ENCODE peak calls at places on chromosomes 1 and 21, in nine cellular contexts. One of them, this sample, is unnamed.

GRCh38 chr1:44950434-44950833 is 36.0 kb downstream of the EIF2B3 start:
- DNase-seq in HEK293T: no peak
- DNase-seq in effector memory CD4-positive, alpha-beta T cell: no peak
- DNase-seq in vagina: no peak
- DNase-seq in kidney glomerular epithelial cell: no peak
- DNase-seq in CD8-positive, alpha-beta T cell: no peak
- DNase-seq in choroid plexus epithelial cell: no peak
- DNase-seq in PC-9: no peak
- DNase-seq in GM13976: no peak
- DNase-seq in this sample: no peak

GRCh38 chr21:15034126-15034848 is 30.5 kb downstream of the NRIP1 start:
- DNase-seq in HEK293T: no peak
- DNase-seq in effector memory CD4-positive, alpha-beta T cell: no peak
- DNase-seq in vagina: no peak
- DNase-seq in kidney glomerular epithelial cell: no peak
- DNase-seq in CD8-positive, alpha-beta T cell: no peak
- DNase-seq in choroid plexus epithelial cell: peak
- DNase-seq in PC-9: no peak
- DNase-seq in GM13976: no peak
- DNase-seq in this sample: no peak

GRCh38 chr1:221274373-221274772 is 395.1 kb downstream of the HLX start:
- DNase-seq in HEK293T: no peak
- DNase-seq in effector memory CD4-positive, alpha-beta T cell: no peak
- DNase-seq in vagina: no peak
- DNase-seq in kidney glomerular epithelial cell: no peak
- DNase-seq in CD8-positive, alpha-beta T cell: no peak
- DNase-seq in choroid plexus epithelial cell: no peak
- DNase-seq in PC-9: no peak
- DNase-seq in GM13976: no peak
- DNase-seq in this sample: no peak

GRCh38 chr21:39029086-39029772 is 154.0 kb downstream of the PSMG1 start:
- DNase-seq in HEK293T: no peak
- DNase-seq in effector memory CD4-positive, alpha-beta T cell: no peak
- DNase-seq in vagina: no peak
- DNase-seq in kidney glomerular epithelial cell: no peak
- DNase-seq in CD8-positive, alpha-beta T cell: no peak
- DNase-seq in choroid plexus epithelial cell: peak
- DNase-seq in PC-9: no peak
- DNase-seq in GM13976: no peak
- DNase-seq in this sample: no peak

GRCh38 chr1:116491985-116492811 is 78.6 kb downstream of the CD58 start:
- DNase-seq in HEK293T: no peak
- DNase-seq in effector memory CD4-positive, alpha-beta T cell: no peak
- DNase-seq in vagina: no peak
- DNase-seq in kidney glomerular epithelial cell: no peak
- DNase-seq in CD8-positive, alpha-beta T cell: no peak
- DNase-seq in choroid plexus epithelial cell: no peak
- DNase-seq in PC-9: no peak
- DNase-seq in GM13976: no peak
- DNase-seq in this sample: no peak

GRCh38 chr1:228902781-228903572 is 167.7 kb downstream of the RHOU start:
- DNase-seq in HEK293T: no peak
- DNase-seq in effector memory CD4-positive, alpha-beta T cell: no peak
- DNase-seq in vagina: peak
- DNase-seq in kidney glomerular epithelial cell: peak
- DNase-seq in CD8-positive, alpha-beta T cell: no peak
- DNase-seq in choroid plexus epithelial cell: peak
- DNase-seq in PC-9: peak
- DNase-seq in GM13976: no peak
- DNase-seq in this sample: no peak

GRCh38 chr21:45549670-45550463 is 7.6 kb upstream of the SLC19A1 start:
- DNase-seq in HEK293T: no peak
- DNase-seq in effector memory CD4-positive, alpha-beta T cell: no peak
- DNase-seq in vagina: no peak
- DNase-seq in kidney glomerular epithelial cell: no peak
- DNase-seq in CD8-positive, alpha-beta T cell: no peak
- DNase-seq in choroid plexus epithelial cell: no peak
- DNase-seq in PC-9: no peak
- DNase-seq in GM13976: peak
- DNase-seq in this sample: peak

GRCh38 chr1:37691497-37692077 is 729 bp upstream of the CDCA8 start:
- DNase-seq in HEK293T: peak
- DNase-seq in effector memory CD4-positive, alpha-beta T cell: no peak
- DNase-seq in vagina: no peak
- DNase-seq in kidney glomerular epithelial cell: no peak
- DNase-seq in CD8-positive, alpha-beta T cell: no peak
- DNase-seq in choroid plexus epithelial cell: peak
- DNase-seq in PC-9: peak
- DNase-seq in GM13976: peak
- DNase-seq in this sample: no peak

GRCh38 chr1:162131405-162132321 is 62.2 kb downstream of the NOS1AP start:
- DNase-seq in HEK293T: no peak
- DNase-seq in effector memory CD4-positive, alpha-beta T cell: no peak
- DNase-seq in vagina: no peak
- DNase-seq in kidney glomerular epithelial cell: no peak
- DNase-seq in CD8-positive, alpha-beta T cell: no peak
- DNase-seq in choroid plexus epithelial cell: no peak
- DNase-seq in PC-9: no peak
- DNase-seq in GM13976: no peak
- DNase-seq in this sample: no peak

GRCh38 chr1:79193211-79194079 is 186.9 kb upstream of the ADGRL4 start:
- DNase-seq in HEK293T: no peak
- DNase-seq in effector memory CD4-positive, alpha-beta T cell: no peak
- DNase-seq in vagina: no peak
- DNase-seq in kidney glomerular epithelial cell: peak
- DNase-seq in CD8-positive, alpha-beta T cell: no peak
- DNase-seq in choroid plexus epithelial cell: peak
- DNase-seq in PC-9: peak
- DNase-seq in GM13976: peak
- DNase-seq in this sample: peak

GRCh38 chr1:171583581-171584194 is 38.4 kb upstream of the MYOCOS start:
- DNase-seq in HEK293T: no peak
- DNase-seq in effector memory CD4-positive, alpha-beta T cell: no peak
- DNase-seq in vagina: no peak
- DNase-seq in kidney glomerular epithelial cell: no peak
- DNase-seq in CD8-positive, alpha-beta T cell: no peak
- DNase-seq in choroid plexus epithelial cell: peak
- DNase-seq in PC-9: no peak
- DNase-seq in GM13976: no peak
- DNase-seq in this sample: no peak

GRCh38 chr1:29806646-29807319 is 570.5 kb downstream of the PTPRU start:
- DNase-seq in HEK293T: peak
- DNase-seq in effector memory CD4-positive, alpha-beta T cell: no peak
- DNase-seq in vagina: peak
- DNase-seq in kidney glomerular epithelial cell: no peak
- DNase-seq in CD8-positive, alpha-beta T cell: no peak
- DNase-seq in choroid plexus epithelial cell: no peak
- DNase-seq in PC-9: no peak
- DNase-seq in GM13976: no peak
- DNase-seq in this sample: no peak

GRCh38 chr1:246647513-246647912 is 76.7 kb upstream of the SCCPDH start:
- DNase-seq in HEK293T: no peak
- DNase-seq in effector memory CD4-positive, alpha-beta T cell: no peak
- DNase-seq in vagina: no peak
- DNase-seq in kidney glomerular epithelial cell: no peak
- DNase-seq in CD8-positive, alpha-beta T cell: no peak
- DNase-seq in choroid plexus epithelial cell: peak
- DNase-seq in PC-9: no peak
- DNase-seq in GM13976: no peak
- DNase-seq in this sample: no peak

GRCh38 chr21:25298512-25299491 is 308.5 kb downstream of the MRPL39 start:
- DNase-seq in HEK293T: no peak
- DNase-seq in effector memory CD4-positive, alpha-beta T cell: no peak
- DNase-seq in vagina: no peak
- DNase-seq in kidney glomerular epithelial cell: no peak
- DNase-seq in CD8-positive, alpha-beta T cell: no peak
- DNase-seq in choroid plexus epithelial cell: peak
- DNase-seq in PC-9: no peak
- DNase-seq in GM13976: no peak
- DNase-seq in this sample: peak

GRCh38 chr21:36297555-36297937 is 22.5 kb upstream of the MORC3 start:
- DNase-seq in HEK293T: no peak
- DNase-seq in effector memory CD4-positive, alpha-beta T cell: no peak
- DNase-seq in vagina: no peak
- DNase-seq in kidney glomerular epithelial cell: no peak
- DNase-seq in CD8-positive, alpha-beta T cell: no peak
- DNase-seq in choroid plexus epithelial cell: no peak
- DNase-seq in PC-9: no peak
- DNase-seq in GM13976: no peak
- DNase-seq in this sample: peak

GRCh38 chr1:234933475-234933874 is 195.2 kb downstream of the TOMM20 start:
- DNase-seq in HEK293T: no peak
- DNase-seq in effector memory CD4-positive, alpha-beta T cell: no peak
- DNase-seq in vagina: no peak
- DNase-seq in kidney glomerular epithelial cell: no peak
- DNase-seq in CD8-positive, alpha-beta T cell: no peak
- DNase-seq in choroid plexus epithelial cell: peak
- DNase-seq in PC-9: peak
- DNase-seq in GM13976: peak
- DNase-seq in this sample: peak

GRCh38 chr1:206631085-206631509 is 4.2 kb upstream of the DYRK3 start:
- DNase-seq in HEK293T: peak
- DNase-seq in effector memory CD4-positive, alpha-beta T cell: no peak
- DNase-seq in vagina: no peak
- DNase-seq in kidney glomerular epithelial cell: peak
- DNase-seq in CD8-positive, alpha-beta T cell: no peak
- DNase-seq in choroid plexus epithelial cell: peak
- DNase-seq in PC-9: peak
- DNase-seq in GM13976: peak
- DNase-seq in this sample: peak

GRCh38 chr1:200958597-200958996 is 63.9 kb downstream of the INAVA start:
- DNase-seq in HEK293T: no peak
- DNase-seq in effector memory CD4-positive, alpha-beta T cell: no peak
- DNase-seq in vagina: no peak
- DNase-seq in kidney glomerular epithelial cell: no peak
- DNase-seq in CD8-positive, alpha-beta T cell: no peak
- DNase-seq in choroid plexus epithelial cell: no peak
- DNase-seq in PC-9: no peak
- DNase-seq in GM13976: no peak
- DNase-seq in this sample: no peak

GRCh38 chr21:37219766-37220432 is 47.2 kb downstream of the VPS26C start:
- DNase-seq in HEK293T: no peak
- DNase-seq in effector memory CD4-positive, alpha-beta T cell: no peak
- DNase-seq in vagina: no peak
- DNase-seq in kidney glomerular epithelial cell: no peak
- DNase-seq in CD8-positive, alpha-beta T cell: no peak
- DNase-seq in choroid plexus epithelial cell: peak
- DNase-seq in PC-9: no peak
- DNase-seq in GM13976: no peak
- DNase-seq in this sample: no peak

GRCh38 chr1:43441894-43442632 is 11.7 kb downstream of the HYI start:
- DNase-seq in HEK293T: no peak
- DNase-seq in effector memory CD4-positive, alpha-beta T cell: no peak
- DNase-seq in vagina: no peak
- DNase-seq in kidney glomerular epithelial cell: no peak
- DNase-seq in CD8-positive, alpha-beta T cell: no peak
- DNase-seq in choroid plexus epithelial cell: no peak
- DNase-seq in PC-9: no peak
- DNase-seq in GM13976: no peak
- DNase-seq in this sample: no peak

GRCh38 chr1:53334781-53335180 is 6.9 kb upstream of the LRP8 start:
- DNase-seq in HEK293T: no peak
- DNase-seq in effector memory CD4-positive, alpha-beta T cell: no peak
- DNase-seq in vagina: no peak
- DNase-seq in kidney glomerular epithelial cell: no peak
- DNase-seq in CD8-positive, alpha-beta T cell: no peak
- DNase-seq in choroid plexus epithelial cell: no peak
- DNase-seq in PC-9: no peak
- DNase-seq in GM13976: no peak
- DNase-seq in this sample: no peak

GRCh38 chr21:32894321-32894720 is 122.8 kb upstream of the PAXBP1 start:
- DNase-seq in HEK293T: no peak
- DNase-seq in effector memory CD4-positive, alpha-beta T cell: no peak
- DNase-seq in vagina: no peak
- DNase-seq in kidney glomerular epithelial cell: no peak
- DNase-seq in CD8-positive, alpha-beta T cell: no peak
- DNase-seq in choroid plexus epithelial cell: no peak
- DNase-seq in PC-9: no peak
- DNase-seq in GM13976: no peak
- DNase-seq in this sample: no peak

GRCh38 chr1:59391216-59392179 is 94.6 kb downstream of the FGGY start:
- DNase-seq in HEK293T: no peak
- DNase-seq in effector memory CD4-positive, alpha-beta T cell: no peak
- DNase-seq in vagina: no peak
- DNase-seq in kidney glomerular epithelial cell: no peak
- DNase-seq in CD8-positive, alpha-beta T cell: no peak
- DNase-seq in choroid plexus epithelial cell: no peak
- DNase-seq in PC-9: no peak
- DNase-seq in GM13976: no peak
- DNase-seq in this sample: no peak

GRCh38 chr1:29671446-29671845 is 435.1 kb downstream of the PTPRU start:
- DNase-seq in HEK293T: no peak
- DNase-seq in effector memory CD4-positive, alpha-beta T cell: no peak
- DNase-seq in vagina: peak
- DNase-seq in kidney glomerular epithelial cell: no peak
- DNase-seq in CD8-positive, alpha-beta T cell: no peak
- DNase-seq in choroid plexus epithelial cell: no peak
- DNase-seq in PC-9: no peak
- DNase-seq in GM13976: no peak
- DNase-seq in this sample: no peak